ENCODE peak calls at places on chromosomes 13 and 19, in six cellular contexts. One of them, this sample, is unnamed. For H3K4me1, the result is how much of the 10 kb centered on the place peaks cover.

GRCh38 chr19:43636121-43636683 is 3.4 kb downstream of the CADM4 start:
- DNase-seq in heart right ventricle: no peak
- DNase-seq in tibial nerve: no peak
- DNase-seq in MM.1S: no peak
- DNase-seq in H9: peak
- DNase-seq in pancreas: no peak
- DNase-seq in this sample: no peak

GRCh38 chr13:29935309-29935981 is 85.0 kb upstream of the UBL3 start:
- DNase-seq in MM.1S: no peak
- DNase-seq in tibial nerve: no peak
- DNase-seq in heart right ventricle: no peak
- DNase-seq in H9: no peak
- DNase-seq in pancreas: no peak
- DNase-seq in this sample: peak

GRCh38 chr19:43503501-43504425 is 783 bp downstream of the PHLDB3 start:
- DNase-seq in tibial nerve: peak
- DNase-seq in H9: peak
- DNase-seq in MM.1S: peak
- DNase-seq in heart right ventricle: peak
- DNase-seq in pancreas: peak
- DNase-seq in this sample: peak

GRCh38 chr13:43377149-43377548 is 353.8 kb downstream of the DNAJC15 start:
- DNase-seq in MM.1S: no peak
- DNase-seq in pancreas: no peak
- DNase-seq in H9: no peak
- DNase-seq in tibial nerve: no peak
- DNase-seq in heart right ventricle: peak
- DNase-seq in this sample: no peak

GRCh38 chr19:54533476-54533875 is 30.8 kb downstream of the LAIR2 start:
- DNase-seq in heart right ventricle: no peak
- DNase-seq in tibial nerve: no peak
- DNase-seq in pancreas: no peak
- DNase-seq in MM.1S: no peak
- DNase-seq in H9: no peak
- DNase-seq in this sample: no peak

GRCh38 chr19:34990578-34991192 is 9.4 kb upstream of the GRAMD1A start:
- DNase-seq in H9: no peak
- DNase-seq in heart right ventricle: no peak
- DNase-seq in MM.1S: no peak
- DNase-seq in pancreas: peak
- DNase-seq in tibial nerve: no peak
- DNase-seq in this sample: no peak

GRCh38 chr13:96834626-96835025 is 159.7 kb downstream of the OXGR1 start:
- DNase-seq in pancreas: no peak
- DNase-seq in heart right ventricle: no peak
- DNase-seq in H9: no peak
- DNase-seq in tibial nerve: no peak
- DNase-seq in MM.1S: no peak
- DNase-seq in this sample: no peak

GRCh38 chr19:17225051-17225450 is 975 bp upstream of the OCEL1 start:
- DNase-seq in H9: no peak
- DNase-seq in heart right ventricle: no peak
- DNase-seq in MM.1S: no peak
- DNase-seq in pancreas: no peak
- DNase-seq in tibial nerve: no peak
- DNase-seq in this sample: no peak

GRCh38 chr13:104823071-104823470 is 1712.4 kb downstream of the EFNB2 start:
- DNase-seq in tibial nerve: no peak
- DNase-seq in MM.1S: no peak
- DNase-seq in H9: no peak
- DNase-seq in pancreas: no peak
- DNase-seq in heart right ventricle: no peak
- DNase-seq in this sample: no peak

GRCh38 chr19:23075031-23075733 is 41.6 kb upstream of the ZNF730 start:
- DNase-seq in pancreas: peak
- DNase-seq in tibial nerve: no peak
- DNase-seq in MM.1S: no peak
- DNase-seq in H9: peak
- DNase-seq in heart right ventricle: peak
- DNase-seq in this sample: no peak

GRCh38 chr13:73657821-73658540 is 476.2 kb downstream of the KLF12 start:
- DNase-seq in heart right ventricle: peak
- DNase-seq in MM.1S: no peak
- DNase-seq in tibial nerve: no peak
- DNase-seq in pancreas: no peak
- DNase-seq in H9: no peak
- DNase-seq in this sample: no peak

GRCh38 chr13:23618341-23618740 is 48.1 kb downstream of the TNFRSF19 start:
- DNase-seq in tibial nerve: no peak
- DNase-seq in H9: no peak
- DNase-seq in MM.1S: no peak
- DNase-seq in heart right ventricle: no peak
- DNase-seq in pancreas: no peak
- DNase-seq in this sample: no peak

GRCh38 chr19:1223018-1223855 is 14.6 kb downstream of the CBARP start:
- DNase-seq in tibial nerve: no peak
- DNase-seq in heart right ventricle: no peak
- DNase-seq in H9: peak
- DNase-seq in pancreas: peak
- DNase-seq in MM.1S: no peak
- DNase-seq in this sample: no peak

GRCh38 chr13:20808874-20809273 is 35.1 kb upstream of the EEF1AKMT1 start:
- DNase-seq in heart right ventricle: no peak
- DNase-seq in pancreas: no peak
- DNase-seq in tibial nerve: no peak
- DNase-seq in MM.1S: no peak
- DNase-seq in H9: no peak
- DNase-seq in this sample: no peak

GRCh38 chr13:38141792-38142191 is 207.9 kb upstream of the UFM1 start:
- DNase-seq in pancreas: no peak
- DNase-seq in MM.1S: no peak
- DNase-seq in heart right ventricle: no peak
- DNase-seq in tibial nerve: no peak
- DNase-seq in H9: no peak
- DNase-seq in this sample: no peak

GRCh38 chr13:105426454-105426853 is 1109.0 kb downstream of the EFNB2 start:
- DNase-seq in MM.1S: no peak
- DNase-seq in H9: no peak
- DNase-seq in pancreas: no peak
- DNase-seq in tibial nerve: no peak
- DNase-seq in heart right ventricle: no peak
- DNase-seq in this sample: no peak

GRCh38 chr19:3409346-3410064 is 43.1 kb downstream of the NFIC start:
- DNase-seq in H9: no peak
- DNase-seq in tibial nerve: peak
- DNase-seq in pancreas: peak
- DNase-seq in MM.1S: no peak
- DNase-seq in heart right ventricle: peak
- DNase-seq in this sample: no peak

GRCh38 chr13:101795025-101795424 is 342.6 kb downstream of the ITGBL1 start:
- DNase-seq in heart right ventricle: no peak
- DNase-seq in MM.1S: no peak
- DNase-seq in pancreas: no peak
- DNase-seq in tibial nerve: no peak
- DNase-seq in H9: no peak
- DNase-seq in this sample: no peak

GRCh38 chr19:3767050-3767449 is 4.6 kb downstream of the MRPL54 start:
- DNase-seq in tibial nerve: no peak
- DNase-seq in H9: no peak
- DNase-seq in heart right ventricle: no peak
- DNase-seq in pancreas: peak
- DNase-seq in MM.1S: no peak
- DNase-seq in this sample: no peak

GRCh38 chr19:29812881-29813275 is 1.1 kb downstream of the CCNE1 start:
- DNase-seq in MM.1S: no peak
- DNase-seq in H9: no peak
- DNase-seq in tibial nerve: no peak
- DNase-seq in pancreas: no peak
- DNase-seq in heart right ventricle: no peak
- DNase-seq in this sample: no peak

GRCh38 chr13:21984156-21984555 is 313.3 kb downstream of the FGF9 start:
- DNase-seq in MM.1S: no peak
- DNase-seq in tibial nerve: no peak
- DNase-seq in H9: no peak
- DNase-seq in pancreas: no peak
- DNase-seq in heart right ventricle: no peak
- DNase-seq in this sample: no peak

GRCh38 chr19:31233288-31233687 is 115.9 kb downstream of the TSHZ3 start:
- DNase-seq in MM.1S: no peak
- DNase-seq in H9: no peak
- DNase-seq in pancreas: no peak
- DNase-seq in heart right ventricle: no peak
- DNase-seq in tibial nerve: no peak
- DNase-seq in this sample: no peak

GRCh38 chr13:54241719-54242118 is 1213.1 kb downstream of the OLFM4 start:
- DNase-seq in pancreas: no peak
- DNase-seq in tibial nerve: no peak
- DNase-seq in H9: no peak
- DNase-seq in heart right ventricle: no peak
- DNase-seq in MM.1S: no peak
- DNase-seq in this sample: no peak

GRCh38 chr13:49319555-49320350 is 72.0 kb downstream of the CDADC1 start:
- DNase-seq in H9: no peak
- DNase-seq in pancreas: no peak
- DNase-seq in heart right ventricle: no peak
- DNase-seq in tibial nerve: no peak
- DNase-seq in MM.1S: no peak
- DNase-seq in this sample: no peak

GRCh38 chr13:95494082-95494681 is 58.3 kb upstream of the CLDN10 start:
- DNase-seq in heart right ventricle: no peak
- DNase-seq in pancreas: no peak
- DNase-seq in H9: no peak
- DNase-seq in MM.1S: peak
- DNase-seq in tibial nerve: no peak
- DNase-seq in this sample: no peak

GRCh38 chr19:57611113-57611512 is 2.9 kb upstream of the ZNF134 start:
- DNase-seq in H9: no peak
- DNase-seq in tibial nerve: no peak
- DNase-seq in pancreas: no peak
- DNase-seq in heart right ventricle: no peak
- DNase-seq in MM.1S: no peak
- DNase-seq in this sample: no peak

GRCh38 chr19:57615346-57615745 is 1.3 kb downstream of the ZNF134 start:
- DNase-seq in H9: no peak
- DNase-seq in tibial nerve: no peak
- DNase-seq in MM.1S: no peak
- DNase-seq in heart right ventricle: no peak
- DNase-seq in pancreas: no peak
- DNase-seq in this sample: no peak

DNA sequence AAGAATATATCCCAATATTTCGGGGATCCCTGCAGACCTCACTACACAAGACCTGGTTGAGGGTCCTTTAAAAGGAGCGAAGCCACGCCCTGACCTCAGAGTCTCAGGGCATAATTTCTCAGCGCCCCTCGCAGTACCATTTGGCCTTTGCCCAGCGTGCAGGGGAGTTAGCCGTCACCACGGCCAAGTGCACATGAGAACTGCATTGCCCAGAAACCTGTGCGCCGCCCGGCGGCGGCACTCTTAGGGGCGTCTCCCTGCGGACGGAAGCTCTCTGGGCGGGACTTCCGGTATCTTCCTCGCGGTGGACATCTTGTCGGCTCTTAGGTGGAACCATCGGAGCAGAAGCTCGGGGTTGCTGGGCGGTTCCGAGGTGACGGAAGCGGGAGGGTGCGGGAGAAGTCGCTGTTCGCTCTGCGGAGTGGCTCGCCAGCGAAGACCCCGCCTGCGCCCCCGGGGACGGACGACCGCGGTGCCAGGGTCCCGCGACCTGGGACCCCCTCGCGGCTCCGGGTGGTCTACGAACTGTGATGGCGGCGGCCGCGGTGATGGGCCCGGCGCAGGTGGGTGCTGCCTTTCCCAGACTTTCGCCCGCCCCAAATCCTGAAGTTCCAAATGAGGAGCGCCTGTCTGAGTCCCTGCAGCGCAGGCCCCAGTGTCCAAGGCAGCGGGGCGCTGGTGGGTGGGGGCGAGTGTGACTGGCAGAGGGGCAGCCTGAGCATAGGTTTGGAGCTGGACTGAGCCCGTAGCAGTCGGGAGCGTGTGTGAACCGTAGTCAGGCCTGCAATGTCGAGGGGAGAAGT is at the start of gene ZNF134:
- DNase-seq in H9: peak
- DNase-seq in heart right ventricle: peak
- DNase-seq in pancreas: peak
- DNase-seq in MM.1S: peak
- DNase-seq in tibial nerve: peak
- DNase-seq in this sample: peak
- TF ChIP-seq CTCF in H9: no peak
- TF ChIP-seq CTCF in heart right ventricle: peak
- TF ChIP-seq CTCF in pancreas: no peak
- TF ChIP-seq CTCF in MM.1S: no peak
- TF ChIP-seq CTCF in tibial nerve: no peak
- TF ChIP-seq CTCF in this sample: no peak

GRCh38 chr13:51801631-51802099 is 2.3 kb downstream of the DHRS12 start:
- DNase-seq in H9: no peak
- DNase-seq in tibial nerve: peak
- DNase-seq in pancreas: peak
- DNase-seq in MM.1S: no peak
- DNase-seq in heart right ventricle: peak
- DNase-seq in this sample: peak
- H3K27ac ChIP-seq in H9: no peak
- H3K27ac ChIP-seq in tibial nerve: peak
- H3K27ac ChIP-seq in pancreas: peak
- H3K27ac ChIP-seq in MM.1S: peak
- H3K27ac ChIP-seq in heart right ventricle: peak
- H3K27ac ChIP-seq in this sample: no peak

GRCh38 chr13:106859505-106859904 is 291.6 kb upstream of the ARGLU1 start:
- DNase-seq in MM.1S: no peak
- DNase-seq in H9: peak
- DNase-seq in heart right ventricle: no peak
- DNase-seq in pancreas: no peak
- DNase-seq in tibial nerve: no peak
- DNase-seq in this sample: no peak
- H3K4me1 ChIP-seq in MM.1S: under half
- H3K4me1 ChIP-seq in H9: under half
- H3K4me1 ChIP-seq in heart right ventricle: under half
- H3K4me1 ChIP-seq in pancreas: under half
- H3K4me1 ChIP-seq in tibial nerve: under half
- H3K4me1 ChIP-seq in this sample: under half

GRCh38 chr19:49870309-49870901 is 3.0 kb upstream of the PNKP start:
- DNase-seq in tibial nerve: no peak
- DNase-seq in pancreas: peak
- DNase-seq in MM.1S: no peak
- DNase-seq in heart right ventricle: peak
- DNase-seq in H9: no peak
- DNase-seq in this sample: no peak

GRCh38 chr19:49866933-49867782 is at the start of gene PNKP:
- DNase-seq in heart right ventricle: peak
- DNase-seq in MM.1S: peak
- DNase-seq in tibial nerve: peak
- DNase-seq in pancreas: peak
- DNase-seq in H9: peak
- DNase-seq in this sample: peak

GRCh38 chr19:49869009-49869483 is 1.7 kb upstream of the PNKP start:
- DNase-seq in H9: no peak
- DNase-seq in heart right ventricle: peak
- DNase-seq in tibial nerve: no peak
- DNase-seq in pancreas: no peak
- DNase-seq in MM.1S: no peak
- DNase-seq in this sample: no peak

GRCh38 chr19:49871349-49871985 is 4.1 kb upstream of the PNKP start:
- DNase-seq in pancreas: peak
- DNase-seq in H9: no peak
- DNase-seq in MM.1S: no peak
- DNase-seq in heart right ventricle: peak
- DNase-seq in tibial nerve: no peak
- DNase-seq in this sample: no peak

GRCh38 chr19:49869484-49870308 is 2.3 kb upstream of the PNKP start:
- DNase-seq in H9: peak
- DNase-seq in tibial nerve: peak
- DNase-seq in pancreas: peak
- DNase-seq in heart right ventricle: peak
- DNase-seq in MM.1S: peak
- DNase-seq in this sample: peak
- TF ChIP-seq CTCF in H9: no peak
- TF ChIP-seq CTCF in tibial nerve: peak
- TF ChIP-seq CTCF in pancreas: no peak
- TF ChIP-seq CTCF in heart right ventricle: peak
- TF ChIP-seq CTCF in MM.1S: no peak
- TF ChIP-seq CTCF in this sample: no peak

This sample was measured in Peyer's patch.